ENCODE peak calls at places on chromosomes 5 and 9, in eight cellular contexts. K is AG04449; P is NCI-H1092; R is iPS-NIHi11; A is MCF 10A; Y is DMS 273 treated with DMSO at 0.1 percent for 48 hours; G is stimulated activated CD4-positive, alpha-beta T cell treated with anti-CD3 and anti-CD28 coated beads, Interleukin-1b, Interleukin-23, amount 100 ng/mL, for 48 hours; Q is frontal cortex. H is an unnamed sample.

GRCh38 chr5:172059661-172060100 is 53.2 kb upstream of the FBXW11 start:
- DNase-seq in K (no peak), P (no peak), R (peak; percentile 68), A (peak; percentile 30), Y (no peak), G (no peak), Q (no peak), H (no peak)

GRCh38 chr5:106172681-106173532 is 1497.8 kb downstream of the EFNA5 start:
- DNase-seq in K (no peak), P (no peak), R (no peak), A (no peak), Y (no peak), G (no peak), Q (no peak), H (no peak)

GRCh38 chr5:137205237-137205636 is 293.9 kb downstream of the SPOCK1 start:
- DNase-seq in K (no peak), P (no peak), R (no peak), A (peak; percentile 52), Y (no peak), G (no peak), Q (no peak), H (no peak)

GRCh38 chr5:1799110-1799601 is 481 bp downstream of the MRPL36 start:
- DNase-seq in K (no peak), P (no peak), R (peak; percentile 65), A (peak; percentile 23), Y (no peak), G (peak; percentile 26), Q (peak; percentile 43), H (no peak)

GRCh38 chr5:54325272-54325609 is 14.9 kb upstream of the ARL15 start:
- DNase-seq in K (no peak), P (no peak), R (no peak), A (no peak), Y (no peak), G (no peak), Q (no peak), H (no peak)

GRCh38 chr5:157976429-157976828 is 117.5 kb upstream of the CLINT1 start:
- DNase-seq in K (no peak), P (no peak), R (no peak), A (peak; percentile 27), Y (no peak), G (no peak), Q (no peak), H (no peak)

GRCh38 chr5:174335682-174336364 is 290.3 kb downstream of the NSG2 start:
- DNase-seq in K (peak; percentile 33), P (no peak), R (no peak), A (no peak), Y (no peak), G (no peak), Q (no peak), H (no peak)

GRCh38 chr5:86665984-86666760 is 48.4 kb downstream of the COX7C start:
- DNase-seq in K (no peak), P (no peak), R (no peak), A (no peak), Y (no peak), G (peak; percentile 3), Q (no peak), H (no peak)

GRCh38 chr5:125813221-125813974 is 609.8 kb upstream of the GRAMD2B start:
- DNase-seq in K (no peak), P (no peak), R (no peak), A (no peak), Y (no peak), G (no peak), Q (no peak), H (no peak)

GRCh38 chr5:15421798-15422456 is 78.1 kb upstream of the FBXL7 start:
- DNase-seq in K (no peak), P (no peak), R (no peak), A (no peak), Y (no peak), G (no peak), Q (no peak), H (no peak)

GRCh38 chr5:58452566-58453258 is 7.2 kb downstream of the PLK2 start:
- DNase-seq in K (no peak), P (no peak), R (no peak), A (no peak), Y (no peak), G (no peak), Q (no peak), H (no peak)

GRCh38 chr9:131282688-131283422 is 6.5 kb upstream of the FAM78A start:
- DNase-seq in K (no peak), P (no peak), R (peak; percentile 87), A (no peak), Y (no peak), G (no peak), Q (no peak), H (no peak)

GRCh38 chr5:181184845-181185216 is 20.2 kb downstream of the TRIM7 start:
- DNase-seq in K (no peak), P (no peak), R (no peak), A (no peak), Y (no peak), G (no peak), Q (no peak), H (no peak)

GRCh38 chr9:22457448-22457847 is 10.8 kb downstream of the DMRTA1 start:
- DNase-seq in K (no peak), P (peak; percentile 39), R (no peak), A (no peak), Y (no peak), G (no peak), Q (no peak), H (no peak)

GRCh38 chr5:107361945-107362344 is 308.8 kb downstream of the EFNA5 start:
- DNase-seq in K (no peak), P (no peak), R (no peak), A (peak; percentile 90), Y (no peak), G (no peak), Q (no peak), H (no peak)

GRCh38 chr9:105146677-105147076 is 97.8 kb upstream of the SLC44A1 start:
- DNase-seq in K (no peak), P (no peak), R (no peak), A (no peak), Y (no peak), G (no peak), Q (no peak), H (no peak)

GRCh38 chr5:91468643-91469422 is 85.7 kb upstream of the ARRDC3 start:
- DNase-seq in K (no peak), P (no peak), R (peak; percentile 9), A (peak; percentile 21), Y (no peak), G (no peak), Q (no peak), H (no peak)

GRCh38 chr9:70340572-70340971 is 73.9 kb downstream of the KLF9 start:
- DNase-seq in K (no peak), P (no peak), R (no peak), A (peak; percentile 25), Y (no peak), G (no peak), Q (no peak), H (peak; percentile 8)

H was measured in BJ.